ENCODE peak calls at places on chromosomes 2 and 18, in nine cellular contexts. D, H, E, U, T, Z, Q, O and K are unnamed samples.
A peak's percentile ranks its signal among the peaks of the same experiment; 100 is the strongest.

GRCh38 chr2:522776-523175 is 154.4 kb downstream of the TMEM18 start:
- DNase-seq in Z (no peak), O (no peak), Q (no peak), H (no peak), E (no peak), D (no peak), U (no peak), T (no peak), K (no peak)

GRCh38 chr2:182088681-182089333 is 103.2 kb downstream of the PPP1R1C start:
- DNase-seq in D (no peak), Z (no peak), H (no peak), E (no peak), Q (no peak), U (peak; percentile 43), O (no peak), T (no peak), K (no peak)

GRCh38 chr2:148642891-148643416 is 1.6 kb upstream of the EPC2 start:
- DNase-seq in U (peak; percentile 94), D (no peak), O (no peak), Z (no peak), E (peak; percentile 18), H (no peak), Q (no peak), T (no peak), K (peak; percentile 72)

GRCh38 chr18:9933865-9934264 is 20.0 kb downstream of the VAPA start:
- DNase-seq in U (no peak), D (no peak), O (no peak), E (no peak), Z (no peak), H (no peak), Q (no peak), T (no peak), K (no peak)

GRCh38 chr2:73984203-73984921 is at the start of gene TET3:
- DNase-seq in Z (peak; percentile 74), E (peak; percentile 62), T (peak; percentile 58), U (no peak), H (no peak), O (no peak), Q (no peak), D (peak; percentile 72), K (peak; percentile 76)

GRCh38 chr2:147558620-147559019 is 286.2 kb upstream of the ACVR2A start:
- DNase-seq in U (no peak), H (no peak), O (no peak), T (no peak), Z (no peak), D (no peak), E (no peak), Q (no peak), K (no peak)

GRCh38 chr2:152445375-152445774 is 110.4 kb downstream of the FMNL2 start:
- DNase-seq in H (no peak), O (no peak), T (no peak), Q (no peak), D (no peak), Z (no peak), U (no peak), E (no peak), K (no peak)

GRCh38 chr2:15243762-15244161 is 317.4 kb downstream of the NBAS start:
- DNase-seq in Z (no peak), Q (no peak), T (no peak), D (no peak), H (no peak), U (peak; percentile 47), O (no peak), E (no peak), K (no peak)

GRCh38 chr18:79522451-79523220 is 126.9 kb downstream of the NFATC1 start:
- DNase-seq in T (no peak), U (no peak), Z (no peak), D (peak; percentile 41), O (no peak), E (peak; percentile 32), Q (no peak), H (no peak), K (no peak)

GRCh38 chr2:128618642-128619041 is 300.0 kb upstream of the HS6ST1 start:
- DNase-seq in T (no peak), U (no peak), Q (no peak), E (no peak), Z (no peak), H (no peak), D (no peak), O (no peak), K (no peak)

GRCh38 chr2:15636972-15637785 is 45.5 kb downstream of the DDX1 start:
- DNase-seq in U (peak; percentile 74), D (peak; percentile 63), O (peak; percentile 61), H (no peak), Q (peak; percentile 24), T (peak; percentile 85), E (peak; percentile 67), Z (peak; percentile 78), K (peak; percentile 85)

GRCh38 chr2:241893265-241893664 is 23.7 kb downstream of the RTP5 start:
- DNase-seq in Z (peak; percentile 5), Q (no peak), U (no peak), E (no peak), D (peak; percentile 19), T (no peak), O (peak; percentile 7), H (no peak), K (no peak)

GRCh38 chr2:84870306-84870705 is 10.6 kb downstream of the TRABD2A start:
- DNase-seq in T (peak; percentile 36), Q (no peak), E (no peak), O (no peak), H (no peak), Z (no peak), U (no peak), D (no peak), K (no peak)

GRCh38 chr2:120441744-120442471 is 96.0 kb downstream of the INHBB start:
- DNase-seq in H (no peak), E (peak; percentile 49), Q (no peak), O (peak; percentile 49), D (no peak), U (peak; percentile 18), Z (peak; percentile 93), T (peak; percentile 78), K (peak; percentile 46)

GRCh38 chr2:20877944-20878343 is 55.0 kb upstream of the LDAH start:
- DNase-seq in H (no peak), U (peak; percentile 9), O (no peak), E (no peak), Q (no peak), D (no peak), T (no peak), Z (no peak), K (no peak)

GRCh38 chr2:240235149-240235803 is 94.8 kb upstream of the OTOS start:
- DNase-seq in T (no peak), Z (no peak), O (no peak), D (peak; percentile 45), H (no peak), Q (no peak), E (peak; percentile 14), U (no peak), K (no peak)

GRCh38 chr2:7037340-7038333 is 120.4 kb downstream of the RNF144A start:
- DNase-seq in E (peak; percentile 66), Z (peak; percentile 83), H (no peak), O (peak; percentile 45), Q (peak; percentile 40), D (peak; percentile 74), U (peak; percentile 74), T (peak; percentile 81), K (peak; percentile 76)

GRCh38 chr2:153828335-153828734 is 43.4 kb upstream of the GALNT13 start:
- DNase-seq in T (no peak), O (no peak), H (no peak), Q (no peak), D (no peak), Z (no peak), E (no peak), U (no peak), K (no peak)

GRCh38 chr18:59085126-59085794 is 54.4 kb upstream of the SEC11C start:
- DNase-seq in Q (no peak), T (no peak), D (no peak), U (no peak), H (no peak), O (no peak), E (no peak), Z (no peak), K (no peak)
- H3K4me1 ChIP-seq in Q (peaks cover 4% of the 10 kb centered on the region), T (no peaks in the 10 kb centered on the region), D (no peaks in the 10 kb centered on the region), U (no peaks in the 10 kb centered on the region), H (no peaks in the 10 kb centered on the region), O (no peaks in the 10 kb centered on the region), E (no peaks in the 10 kb centered on the region), Z (no peaks in the 10 kb centered on the region), K (no peaks in the 10 kb centered on the region)

GRCh38 chr2:45772038-45772437 is 120.6 kb downstream of the PRKCE start:
- DNase-seq in O (no peak), Q (no peak), D (no peak), Z (no peak), U (no peak), E (no peak), T (no peak), H (no peak), K (no peak)

GRCh38 chr2:45771251-45771650 is 119.8 kb downstream of the PRKCE start:
- DNase-seq in D (no peak), O (peak; percentile 30), H (no peak), Z (peak; percentile 36), E (no peak), U (peak; percentile 51), Q (no peak), T (peak; percentile 27), K (peak; percentile 49)

GRCh38 chr2:45769786-45770576 is 118.5 kb downstream of the PRKCE start:
- DNase-seq in H (no peak), T (no peak), D (no peak), Z (no peak), E (no peak), U (no peak), O (no peak), Q (no peak), K (no peak)

GRCh38 chr2:45773909-45774308 is 122.4 kb downstream of the PRKCE start:
- DNase-seq in E (no peak), U (no peak), Q (no peak), H (no peak), Z (no peak), T (no peak), D (no peak), O (no peak), K (no peak)

DNA sequence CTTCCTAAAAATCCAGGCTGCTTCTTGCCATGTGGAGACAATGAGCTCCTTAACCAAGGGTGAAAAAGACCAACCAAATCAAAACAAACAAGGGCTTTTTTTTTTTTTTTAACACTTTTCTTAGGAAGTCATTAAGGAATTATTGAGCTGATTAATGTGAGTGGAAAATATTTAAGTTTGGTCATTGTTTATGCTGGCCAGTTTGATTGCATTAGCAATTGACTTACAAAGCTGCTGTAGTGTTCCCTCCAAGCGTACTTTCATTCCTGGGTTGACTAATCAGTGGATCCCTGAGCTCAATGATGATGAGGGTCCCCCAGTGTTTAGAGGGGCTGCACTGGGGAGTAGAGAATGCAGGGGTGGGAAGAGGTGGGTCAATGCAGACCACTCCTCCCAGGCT is 119.3 kb downstream of the PRKCE start:
- DNase-seq in D (no peak), Q (no peak), U (peak; percentile 57), H (no peak), T (no peak), E (no peak), O (no peak), Z (no peak), K (no peak)
- H3K4me3 ChIP-seq in D (no peak overlapping the region), Q (peak overlapping the region; percentile 59), U (peak overlapping the region; percentile 31), H (peak overlapping the region; percentile 11), T (no peak overlapping the region), E (no peak overlapping the region), O (no peak overlapping the region), Z (no peak overlapping the region), K (no peak overlapping the region)

GRCh38 chr18:13525381-13526029 is 200.9 kb downstream of the FAM210A start:
- DNase-seq in H (no peak), T (peak; percentile 35), U (no peak), O (no peak), E (no peak), D (no peak), Z (no peak), Q (no peak), K (no peak)
- H3K4me1 ChIP-seq in H (no peaks in the 10 kb centered on the region), T (no peaks in the 10 kb centered on the region), U (no peaks in the 10 kb centered on the region), O (no peaks in the 10 kb centered on the region), E (no peaks in the 10 kb centered on the region), D (no peaks in the 10 kb centered on the region), Z (no peaks in the 10 kb centered on the region), Q (peaks cover 25% of the 10 kb centered on the region), K (no peaks in the 10 kb centered on the region)

GRCh38 chr2:66433695-66433944 is 1.3 kb upstream of the MEIS1 start:
- DNase-seq in T (no peak), O (no peak), U (no peak), Q (no peak), D (no peak), Z (no peak), H (no peak), E (no peak), K (no peak)
- H3K4me3 ChIP-seq in T (peak overlapping the region; percentile 82), O (peak overlapping the region; percentile 64), U (peak overlapping the region; percentile 93), Q (peak overlapping the region; percentile 75), D (peak overlapping the region; percentile 33), Z (peak overlapping the region; percentile 65), H (peak overlapping the region; percentile 78), E (peak overlapping the region; percentile 55), K (peak overlapping the region; percentile 94)